ENCODE peak calls at places on chromosomes 2 and 18, in four cellular contexts. I is adrenal gland; N is A673; O is CD8-positive, alpha-beta memory T cell. M is an unnamed sample.

GRCh38 chr2:109087055-109087663 is 41.8 kb upstream of the SH3RF3 start:
- DNase-seq in I (no peak), N (no peak), O (no peak), M (no peak)

GRCh38 chr2:105969552-105969951 is 224.5 kb downstream of the UXS1 start:
- DNase-seq in I (no peak), N (peak), O (no peak), M (peak)

GRCh38 chr2:44934521-44934961 is 7.0 kb upstream of the SIX3 start:
- DNase-seq in I (no peak), N (no peak), O (no peak), M (peak)

GRCh38 chr2:157336137-157336721 is 10.6 kb upstream of the ERMN start:
- DNase-seq in I (peak), N (peak), O (peak), M (peak)

GRCh38 chr2:170505631-170506270 is 209.4 kb upstream of the SP5 start:
- DNase-seq in I (peak), N (peak), O (no peak), M (peak)

GRCh38 chr2:18898271-18898670 is 308.9 kb upstream of the NT5C1B start:
- DNase-seq in I (no peak), N (no peak), O (no peak), M (no peak)

GRCh38 chr2:178199334-178199733 is 5.0 kb downstream of the OSBPL6 start:
- DNase-seq in I (no peak), N (peak), O (no peak), M (peak)

GRCh38 chr2:180660207-180660606 is 320.2 kb upstream of the UBE2E3 start:
- DNase-seq in I (no peak), N (no peak), O (no peak), M (no peak)

GRCh38 chr2:176283268-176283667 is 14.0 kb downstream of the MTX2 start:
- DNase-seq in I (no peak), N (peak), O (no peak), M (no peak)

GRCh38 chr2:176106636-176107539 is at the start of gene HOXD11:
- DNase-seq in I (no peak), N (peak), O (no peak), M (no peak)

GRCh38 chr2:105546623-105546964 is 147.7 kb upstream of the FHL2 start:
- DNase-seq in I (peak), N (no peak), O (no peak), M (no peak)

GRCh38 chr2:38526195-38526594 is 76.5 kb downstream of the HNRNPLL start:
- DNase-seq in I (no peak), N (no peak), O (no peak), M (no peak)

GRCh38 chr18:36539674-36540073 is 242.2 kb downstream of the FHOD3 start:
- DNase-seq in I (no peak), N (no peak), O (no peak), M (no peak)

GRCh38 chr2:225353579-225354085 is 45.9 kb upstream of the NYAP2 start:
- DNase-seq in I (no peak), N (no peak), O (no peak), M (no peak)

DNA sequence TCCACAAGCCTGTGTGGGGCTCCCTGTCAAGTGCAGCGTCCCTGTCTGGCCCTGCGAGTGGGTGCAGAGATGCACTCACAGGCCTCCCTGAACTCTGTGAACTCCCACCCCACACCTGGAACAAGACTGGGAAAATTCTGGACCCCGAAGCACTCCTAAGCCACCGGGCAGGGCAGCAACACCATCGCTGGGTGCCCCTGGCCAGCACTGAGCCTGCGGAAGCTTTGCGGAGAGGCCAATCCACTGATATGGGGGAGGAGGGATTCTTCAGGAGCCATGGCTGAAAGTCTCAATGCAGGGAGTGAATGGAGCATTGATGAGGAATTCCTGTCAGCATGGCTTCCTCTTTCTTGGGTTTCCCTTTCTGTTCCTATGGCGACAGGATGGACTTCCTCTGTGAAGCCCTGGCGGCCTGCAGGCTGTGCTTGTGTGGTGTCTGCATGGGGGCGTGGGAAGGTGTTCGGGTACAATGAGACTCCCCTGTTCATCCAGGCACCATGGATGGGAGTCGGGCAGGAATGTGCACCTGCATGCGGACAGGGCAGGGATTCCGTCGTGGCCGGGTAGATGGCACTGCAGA is 15.1 kb downstream of the TRIB2 start:
- DNase-seq in I (no peak), N (no peak), O (no peak), M (no peak)
- H3K27ac ChIP-seq in I (no peak), N (no peak), O (no peak), M (no peak)

GRCh38 chr2:240425697-240426096 is 9.8 kb upstream of the GPC1 start:
- DNase-seq in I (peak), N (no peak), O (peak), M (no peak)

GRCh38 chr2:240427729-240428128 is 7.7 kb upstream of the GPC1 start:
- DNase-seq in I (no peak), N (no peak), O (no peak), M (no peak)

GRCh38 chr2:240428245-240428644 is 7.2 kb upstream of the GPC1 start:
- DNase-seq in I (peak), N (no peak), O (peak), M (no peak)

GRCh38 chr2:240425236-240425615 is 10.2 kb upstream of the GPC1 start:
- DNase-seq in I (peak), N (no peak), O (no peak), M (no peak)

DNA sequence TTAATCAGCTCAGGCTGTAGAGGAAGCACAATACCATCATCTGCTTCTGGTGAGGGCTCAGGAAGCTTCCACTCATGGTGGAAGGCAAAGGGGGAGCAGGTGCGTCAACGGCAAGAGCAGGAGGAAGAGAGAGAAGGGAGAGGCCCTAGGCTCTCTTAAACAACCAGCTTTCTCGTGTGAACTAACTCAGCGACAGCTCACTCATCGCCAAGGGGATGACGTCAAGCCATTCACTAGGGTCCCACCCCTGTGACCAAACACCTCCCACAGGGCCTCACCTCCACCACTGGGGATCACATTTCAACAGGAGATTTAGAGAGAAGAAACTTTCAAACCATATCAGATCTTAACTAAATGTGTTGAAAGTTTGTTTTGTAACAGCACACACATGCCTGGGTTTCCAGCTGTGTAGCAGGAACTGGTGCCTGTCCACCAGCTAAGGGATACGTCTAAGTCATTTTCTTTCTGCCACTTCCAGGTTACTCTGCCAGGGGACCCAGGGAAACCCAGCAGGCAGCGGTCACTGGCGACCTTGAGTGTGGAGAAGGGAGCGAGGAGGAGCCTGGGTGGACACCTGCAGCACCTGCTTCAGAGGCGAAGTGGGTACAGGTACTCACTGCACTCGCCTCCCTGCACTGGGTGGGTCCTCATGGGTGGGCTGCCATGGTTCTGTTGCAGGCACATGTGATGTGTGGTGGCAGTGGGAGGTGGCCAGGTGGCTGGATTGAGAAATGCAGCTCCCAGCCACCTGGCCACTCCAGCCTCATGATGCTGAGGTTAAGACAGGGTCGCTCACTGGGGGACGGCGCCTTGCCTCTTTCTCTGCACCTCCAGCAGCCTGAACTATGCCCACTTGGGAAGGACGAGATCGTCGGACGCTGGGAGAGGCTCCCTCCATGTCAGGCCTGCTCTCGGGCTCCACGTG is 8.4 kb upstream of the GPC1 start:
- DNase-seq in I (peak), N (peak), O (peak), M (peak)
- H3K27ac ChIP-seq in I (no peak), N (no peak), O (no peak), M (no peak)

DNA sequence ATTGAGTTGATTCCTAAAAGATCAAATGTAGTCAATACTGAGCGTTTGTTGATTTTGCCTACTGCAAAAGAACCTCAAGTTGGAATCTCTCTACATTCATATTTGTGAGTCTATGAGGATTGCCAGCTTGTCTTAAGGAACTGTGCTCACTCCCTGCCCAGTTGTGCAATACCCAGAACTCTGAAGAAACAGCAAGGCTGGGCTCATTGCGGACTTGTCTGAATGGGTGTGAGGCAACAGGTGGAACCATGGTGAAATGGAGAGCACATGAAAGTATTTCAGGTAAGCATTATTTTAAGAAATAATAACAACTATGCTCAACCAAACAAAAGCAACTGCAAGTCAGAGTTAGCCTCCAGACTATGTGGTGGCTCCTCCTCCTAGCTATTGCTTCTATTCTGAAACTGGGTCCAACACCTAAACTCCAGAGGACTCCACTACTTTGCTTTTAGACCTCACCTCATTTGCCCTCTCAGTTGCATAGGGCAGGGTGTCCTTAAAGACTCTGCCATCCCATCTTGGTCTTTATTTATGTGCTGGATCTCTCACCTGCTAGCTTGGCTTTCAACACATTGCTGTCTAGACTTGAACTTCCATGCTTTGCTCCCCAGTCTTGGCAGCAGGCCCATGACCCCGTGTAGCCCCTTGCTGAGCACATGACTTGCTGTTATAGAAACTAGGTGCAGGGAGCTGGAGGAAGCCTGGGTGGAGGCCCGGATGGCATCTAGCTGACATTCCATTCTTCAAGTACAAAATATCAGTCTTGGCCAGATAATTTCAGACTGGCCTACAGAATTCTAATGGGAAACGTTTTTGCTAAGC is 94.8 kb upstream of the ARL5A start:
- DNase-seq in I (peak), N (no peak), O (no peak), M (peak)
- H3K27ac ChIP-seq in I (no peak), N (no peak), O (no peak), M (no peak)

DNA sequence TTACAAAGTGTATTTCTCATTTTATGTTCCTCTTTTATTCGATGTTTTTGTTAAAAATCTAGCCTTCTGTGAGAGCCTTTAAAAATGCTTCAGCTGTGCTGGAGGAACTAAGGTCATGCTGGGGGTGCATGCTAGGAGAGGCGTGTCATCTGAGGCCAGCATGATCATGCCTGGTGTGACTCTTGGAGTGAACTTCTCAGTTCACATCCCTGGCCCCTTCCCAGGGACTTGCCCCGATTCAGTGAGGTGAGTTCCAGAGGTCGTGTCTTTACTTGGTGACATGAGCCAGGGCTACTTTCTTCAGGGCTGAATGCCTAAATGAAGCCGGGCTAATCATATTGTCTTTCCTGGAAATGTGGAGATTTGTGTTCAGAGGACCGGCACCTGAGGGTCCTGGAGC is 264.9 kb downstream of the MREG start:
- DNase-seq in I (peak), N (no peak), O (no peak), M (no peak)
- H3K27ac ChIP-seq in I (no peak), N (no peak), O (no peak), M (no peak)

GRCh38 chr18:7723558-7723957 is 156.4 kb downstream of the PTPRM start:
- DNase-seq in I (no peak), N (no peak), O (no peak), M (no peak)

GRCh38 chr18:7725473-7725872 is 158.4 kb downstream of the PTPRM start:
- DNase-seq in I (no peak), N (no peak), O (no peak), M (no peak)

GRCh38 chr18:7722955-7723354 is 155.8 kb downstream of the PTPRM start:
- DNase-seq in I (no peak), N (no peak), O (no peak), M (no peak)

GRCh38 chr18:7721532-7721931 is 154.4 kb downstream of the PTPRM start:
- DNase-seq in I (no peak), N (no peak), O (no peak), M (no peak)

DNA sequence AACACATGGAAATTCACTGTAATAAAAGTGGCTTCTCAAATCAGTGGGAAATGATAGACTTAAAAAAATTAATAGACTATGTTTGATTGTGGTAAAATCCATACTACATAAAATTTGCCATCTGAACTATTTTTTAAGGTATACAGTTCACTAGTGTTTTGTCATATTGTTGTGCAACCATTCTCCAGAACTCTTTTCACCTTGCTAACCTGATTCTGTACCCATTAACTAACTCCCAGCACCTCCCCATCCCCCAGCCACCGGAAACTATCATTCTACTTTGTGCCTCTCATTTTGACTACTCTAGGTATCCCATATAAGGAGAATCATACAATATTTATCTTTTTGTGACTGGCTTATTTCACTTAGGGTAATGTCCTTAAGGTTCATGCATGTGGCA is 153.3 kb downstream of the PTPRM start:
- DNase-seq in I (no peak), N (no peak), O (no peak), M (no peak)
- H3K27ac ChIP-seq in I (no peak), N (no peak), O (no peak), M (no peak)

GRCh38 chr2:202429164-202429980 is 53.2 kb downstream of the BMPR2 start:
- DNase-seq in I (no peak), N (no peak), O (no peak), M (no peak)
- H3K27ac ChIP-seq in I (no peak), N (no peak), O (no peak), M (no peak)

DNA sequence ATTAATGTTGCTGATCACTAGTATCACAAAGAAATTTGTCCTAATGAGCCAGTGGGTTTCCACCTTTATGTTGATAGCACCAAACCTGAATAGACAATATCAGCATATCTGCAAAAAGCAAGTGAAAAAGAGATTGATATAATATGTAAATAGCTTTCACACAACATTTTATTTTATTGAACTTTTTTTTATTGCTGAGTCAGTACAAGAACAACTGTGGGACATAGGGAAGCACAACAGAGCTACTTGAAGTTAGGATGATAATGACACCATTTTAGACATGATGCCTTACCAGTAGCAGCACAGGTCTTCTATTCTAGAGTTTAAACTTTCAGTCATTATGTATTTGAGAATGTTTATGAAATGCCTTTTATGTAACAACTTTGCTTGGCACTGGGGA is 554.1 kb upstream of the SETBP1 start:
- DNase-seq in I (no peak), N (no peak), O (no peak), M (no peak)
- H3K27ac ChIP-seq in I (no peak), N (no peak), O (no peak), M (no peak)

GRCh38 chr2:46067501-46068292 is 229.5 kb upstream of the EPAS1 start:
- DNase-seq in I (no peak), N (peak), O (no peak), M (peak)

GRCh38 chr2:46064396-46064795 is 232.8 kb upstream of the EPAS1 start:
- DNase-seq in I (no peak), N (no peak), O (no peak), M (no peak)

GRCh38 chr2:46065152-46065551 is 232.1 kb upstream of the EPAS1 start:
- DNase-seq in I (no peak), N (no peak), O (no peak), M (no peak)

GRCh38 chr2:46066591-46066990 is 230.6 kb upstream of the EPAS1 start:
- DNase-seq in I (no peak), N (no peak), O (no peak), M (no peak)

GRCh38 chr2:46066116-46066515 is 231.1 kb upstream of the EPAS1 start:
- DNase-seq in I (no peak), N (no peak), O (no peak), M (no peak)
- H3K27ac ChIP-seq in I (no peak), N (no peak), O (no peak), M (no peak)

GRCh38 chr2:101850450-101850849 is 141.3 kb upstream of the IL1R2 start:
- DNase-seq in I (no peak), N (no peak), O (no peak), M (no peak)
- H3K27ac ChIP-seq in I (no peak), N (no peak), O (no peak), M (no peak)

GRCh38 chr2:128435576-128436497 is 117.2 kb upstream of the HS6ST1 start:
- DNase-seq in I (peak), N (no peak), O (no peak), M (peak)
- H3K27ac ChIP-seq in I (no peak), N (no peak), O (no peak), M (no peak)